ENCODE peak calls at places on chromosomes 6 and 20, in four cellular contexts. D, F, J and X are unnamed samples.

GRCh38 chr20:4720121-4720976 is 1.4 kb upstream of the PRND start:
- DNase-seq in D (peak; percentile 62), F (peak; percentile 81), J (peak; percentile 35), X (peak; percentile 84)

GRCh38 chr6:29926081-29926794 is 16.1 kb upstream of the HLA-A start:
- DNase-seq in D (no peak), F (no peak), J (no peak), X (no peak)

GRCh38 chr6:128208851-128209580 is 308.2 kb upstream of the THEMIS start:
- DNase-seq in D (no peak), F (peak; percentile 57), J (no peak), X (no peak)

GRCh38 chr6:26576929-26577719 is 19.6 kb upstream of the ABT1 start:
- DNase-seq in D (peak; percentile 6), F (peak; percentile 80), J (no peak), X (peak; percentile 79)

GRCh38 chr6:49744259-49744658 is at the start of gene CRISP3:
- DNase-seq in D (no peak), F (no peak), J (no peak), X (no peak)

GRCh38 chr6:35496851-35497570 is at the start of gene TEAD3:
- DNase-seq in D (no peak), F (peak; percentile 61), J (no peak), X (no peak)

GRCh38 chr20:47160240-47160639 is 196.3 kb downstream of the ZMYND8 start:
- DNase-seq in D (no peak), F (no peak), J (no peak), X (no peak)

GRCh38 chr6:15879372-15880261 is 216.8 kb upstream of the DTNBP1 start:
- DNase-seq in D (peak; percentile 82), F (peak; percentile 79), J (no peak), X (peak; percentile 68)

GRCh38 chr6:21536280-21536766 is 57.2 kb upstream of the SOX4 start:
- DNase-seq in D (no peak), F (no peak), J (no peak), X (no peak)

GRCh38 chr20:49892260-49893216 is 22.8 kb downstream of the SPATA2 start:
- DNase-seq in D (no peak), F (no peak), J (no peak), X (no peak)